ENCODE peak calls at places on chromosomes 2 and 18, in eight cellular contexts. V, H, M, P, W, T, D and X are unnamed samples.

GRCh38 chr2:58925676-58926081 is 684.6 kb upstream of the FANCL start:
- DNase-seq in D (no peak), T (no peak), H (no peak), P (no peak), V (no peak), W (peak; percentile 77), M (no peak), X (no peak)

GRCh38 chr2:215797676-215798075 is 215.7 kb downstream of the MREG start:
- DNase-seq in P (no peak), H (no peak), M (no peak), T (no peak), W (peak; percentile 69), V (no peak), D (no peak), X (no peak)

GRCh38 chr2:199624958-199625357 is 167.2 kb upstream of the SATB2 start:
- DNase-seq in T (no peak), M (no peak), W (no peak), H (no peak), V (no peak), D (no peak), P (no peak), X (no peak)

GRCh38 chr2:187483537-187483936 is 35.5 kb upstream of the CALCRL start:
- DNase-seq in W (no peak), T (no peak), M (no peak), V (no peak), H (no peak), P (no peak), D (no peak), X (no peak)

GRCh38 chr2:234421-234820 is 29.4 kb downstream of the SH3YL1 start:
- DNase-seq in D (no peak), M (no peak), V (no peak), P (no peak), W (no peak), T (no peak), H (no peak), X (no peak)

GRCh38 chr2:37623971-37624897 is 47.2 kb downstream of the CDC42EP3 start:
- DNase-seq in P (peak; percentile 88), V (no peak), M (no peak), T (no peak), W (peak; percentile 68), D (no peak), H (no peak), X (no peak)

GRCh38 chr2:25881759-25882158 is 3.5 kb upstream of the ASXL2 start:
- DNase-seq in M (no peak), P (no peak), V (no peak), T (no peak), W (no peak), D (no peak), H (no peak), X (no peak)

GRCh38 chr2:208142255-208142924 is 3.6 kb downstream of the CRYGB start:
- DNase-seq in M (no peak), H (no peak), P (no peak), D (no peak), V (no peak), T (no peak), W (peak; percentile 33), X (no peak)

GRCh38 chr2:137178955-137179377 is 413.6 kb downstream of the THSD7B start:
- DNase-seq in P (no peak), W (peak; percentile 23), V (no peak), H (no peak), D (no peak), M (no peak), T (no peak), X (no peak)

GRCh38 chr2:230170532-230170931 is 49.3 kb downstream of the SP110 start:
- DNase-seq in M (no peak), P (no peak), D (no peak), H (no peak), V (no peak), W (peak; percentile 18), T (no peak), X (no peak)

GRCh38 chr2:190446750-190447516 is 38.8 kb downstream of the MFSD6 start:
- DNase-seq in H (no peak), W (peak; percentile 22), M (no peak), V (no peak), P (no peak), D (no peak), T (no peak), X (no peak)

GRCh38 chr2:219559156-219559915 is 12.0 kb downstream of the OBSL1 start:
- DNase-seq in H (no peak), T (no peak), V (peak; percentile 54), D (no peak), P (no peak), W (no peak), M (no peak), X (no peak)

GRCh38 chr2:43941359-43941758 is 54.4 kb downstream of the LRPPRC start:
- DNase-seq in V (no peak), D (no peak), P (no peak), H (no peak), M (no peak), W (no peak), T (no peak), X (no peak)

GRCh38 chr2:223837290-223838061 is at the start of gene AP1S3:
- DNase-seq in H (no peak), M (peak; percentile 67), W (peak; percentile 53), D (peak; percentile 72), P (peak; percentile 88), V (peak; percentile 91), T (peak; percentile 80), X (peak; percentile 76)
- TF ChIP-seq CTCF in H (no peak), M (no peak), W (no peak), D (peak; percentile 4), P (no peak), V (no peak), T (peak; percentile 28), X (no peak)

DNA sequence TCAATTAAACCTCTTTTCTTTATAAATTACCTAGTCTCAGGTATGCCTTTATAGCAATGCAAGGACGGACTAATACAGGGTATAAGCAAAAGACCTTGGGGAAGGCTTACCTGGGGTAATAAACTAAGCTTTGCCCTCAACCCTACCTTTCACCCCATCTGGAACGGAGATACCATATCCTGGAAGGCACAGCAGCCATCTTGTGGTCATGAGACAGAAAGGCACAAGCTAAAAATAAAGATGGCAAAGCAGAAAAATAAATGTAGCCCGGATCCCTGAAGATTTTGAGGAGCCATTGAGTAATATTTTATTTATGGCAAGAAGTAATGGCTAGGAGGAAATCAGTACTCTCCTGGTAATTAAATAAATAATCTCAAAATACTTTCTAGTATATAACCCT is 198.5 kb downstream of the SPP2 start:
- DNase-seq in D (no peak), P (no peak), W (no peak), V (no peak), T (peak; percentile 34), M (no peak), H (no peak), X (no peak)
- TF ChIP-seq CTCF in D (no peak), P (no peak), W (peak; percentile 23), V (no peak), T (peak; percentile 23), M (no peak), H (no peak), X (no peak)

GRCh38 chr2:130342020-130342532 is 621 bp upstream of the IMP4 start:
- DNase-seq in W (peak; percentile 97), V (peak; percentile 93), M (peak; percentile 94), D (peak; percentile 71), T (peak; percentile 97), H (peak; percentile 66), P (peak; percentile 96), X (peak; percentile 83)

GRCh38 chr2:130345091-130345490 is 2.4 kb downstream of the IMP4 start:
- DNase-seq in H (no peak), V (no peak), W (no peak), D (no peak), T (no peak), P (no peak), M (no peak), X (no peak)

GRCh38 chr2:130344578-130344977 is 1.9 kb downstream of the IMP4 start:
- DNase-seq in V (no peak), P (no peak), D (no peak), T (no peak), M (no peak), H (no peak), W (no peak), X (no peak)

GRCh38 chr2:130341562-130342019 is 1.1 kb upstream of the IMP4 start:
- DNase-seq in M (no peak), H (no peak), W (no peak), P (peak; percentile 40), T (no peak), V (no peak), D (no peak), X (no peak)

GRCh38 chr2:130342533-130343275 is at the start of gene IMP4:
- DNase-seq in V (peak; percentile 94), P (peak; percentile 99), H (peak; percentile 98), M (peak; percentile 99), D (peak; percentile 85), T (peak; percentile 99), W (peak; percentile 100), X (peak; percentile 88)
- TF ChIP-seq CTCF in V (peak; percentile 14), P (peak; percentile 34), H (no peak), M (peak; percentile 46), D (peak; percentile 48), T (no peak), W (peak; percentile 52), X (no peak)

DNA sequence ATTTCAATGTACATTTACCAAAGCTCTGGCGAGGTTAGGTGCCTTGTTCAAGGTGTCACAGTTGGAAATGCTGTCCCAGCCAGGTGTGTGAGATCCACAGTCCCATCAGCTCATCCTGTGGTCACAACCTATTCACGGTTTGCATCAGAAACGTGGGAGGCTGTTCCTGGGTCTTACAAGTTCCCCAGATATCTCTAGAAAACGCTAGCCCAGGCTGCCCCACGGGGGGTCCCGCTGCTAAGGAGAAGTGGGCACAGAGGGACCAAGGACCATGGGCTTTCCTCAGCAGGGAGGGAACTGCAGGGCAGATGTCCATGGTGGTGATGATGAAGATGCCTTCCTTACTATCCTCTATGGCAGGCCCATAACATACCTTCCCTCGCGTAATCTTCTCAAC is 658 bp downstream of the FECH start:
- DNase-seq in T (no peak), H (no peak), D (no peak), V (no peak), W (peak; percentile 5), P (peak; percentile 20), M (no peak), X (no peak)
- TF ChIP-seq CTCF in T (no peak), H (no peak), D (no peak), V (no peak), W (no peak), P (no peak), M (no peak), X (no peak)